ENCODE peak calls at places on chromosomes 5 and 9, in four cellular contexts. One of them, this sample, is unnamed.

GRCh38 chr5:63456279-63456678 is 506.0 kb downstream of the HTR1A start:
- DNase-seq in hepatocyte: no peak
- DNase-seq in GM13977: no peak
- DNase-seq in fibroblast of the aortic adventitia: no peak
- DNase-seq in this sample: no peak

GRCh38 chr9:83330207-83331196 is 207.7 kb downstream of the FRMD3 start:
- DNase-seq in hepatocyte: no peak
- DNase-seq in GM13977: no peak
- DNase-seq in fibroblast of the aortic adventitia: no peak
- DNase-seq in this sample: no peak

GRCh38 chr5:2740849-2741555 is 10.5 kb downstream of the IRX2 start:
- DNase-seq in hepatocyte: no peak
- DNase-seq in GM13977: no peak
- DNase-seq in fibroblast of the aortic adventitia: no peak
- DNase-seq in this sample: no peak

GRCh38 chr5:62576570-62577172 is 1.9 kb upstream of the LRRC70 start:
- DNase-seq in hepatocyte: no peak
- DNase-seq in GM13977: no peak
- DNase-seq in fibroblast of the aortic adventitia: no peak
- DNase-seq in this sample: no peak

GRCh38 chr9:127723450-127723849 is 7.6 kb downstream of the TTC16 start:
- DNase-seq in hepatocyte: no peak
- DNase-seq in GM13977: no peak
- DNase-seq in fibroblast of the aortic adventitia: peak
- DNase-seq in this sample: no peak

GRCh38 chr5:177457239-177458121 is 10.9 kb downstream of the PRR7 start:
- DNase-seq in hepatocyte: peak
- DNase-seq in GM13977: peak
- DNase-seq in fibroblast of the aortic adventitia: peak
- DNase-seq in this sample: peak

GRCh38 chr9:82410306-82410705 is 421.7 kb downstream of the SPATA31D1 start:
- DNase-seq in hepatocyte: peak
- DNase-seq in GM13977: no peak
- DNase-seq in fibroblast of the aortic adventitia: peak
- DNase-seq in this sample: peak

GRCh38 chr5:132204736-132205135 is 22.9 kb downstream of the P4HA2 start:
- DNase-seq in hepatocyte: no peak
- DNase-seq in GM13977: no peak
- DNase-seq in fibroblast of the aortic adventitia: no peak
- DNase-seq in this sample: no peak

GRCh38 chr5:148807845-148808244 is 18.6 kb upstream of the ADRB2 start:
- DNase-seq in hepatocyte: peak
- DNase-seq in GM13977: no peak
- DNase-seq in fibroblast of the aortic adventitia: no peak
- DNase-seq in this sample: no peak

DNA sequence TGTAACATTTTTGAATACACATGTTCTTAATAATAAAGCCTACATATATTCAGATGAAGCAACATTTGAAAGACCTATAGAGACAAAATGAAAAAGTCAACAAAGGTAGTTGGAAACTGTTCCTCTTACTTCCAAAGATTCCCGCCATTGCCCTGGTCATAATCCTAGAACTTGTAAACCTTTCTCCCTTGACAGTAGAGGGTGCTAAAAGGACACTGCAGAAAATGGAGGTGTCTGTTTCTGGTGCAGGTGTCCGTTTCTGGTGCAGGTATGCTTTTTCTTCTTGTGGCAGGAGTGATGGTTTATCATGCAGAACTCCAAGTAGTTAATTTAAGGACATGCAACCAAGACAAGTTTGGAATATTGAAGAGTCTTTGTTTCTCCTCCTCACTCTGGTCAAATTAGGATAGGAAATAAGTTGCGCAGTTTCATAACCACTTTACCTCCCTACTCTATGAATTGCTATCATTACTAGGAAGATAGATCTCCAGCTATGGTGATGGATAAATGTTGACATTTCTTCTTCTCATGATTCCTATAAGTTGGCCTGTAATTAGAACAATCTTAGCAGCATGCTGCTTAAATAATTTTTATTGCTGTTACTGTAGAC is 56.0 kb upstream of the FAM174A start:
- DNase-seq in hepatocyte: peak
- DNase-seq in GM13977: peak
- DNase-seq in fibroblast of the aortic adventitia: peak
- DNase-seq in this sample: peak
- TF ChIP-seq CTCF in hepatocyte: peak
- TF ChIP-seq CTCF in GM13977: peak
- TF ChIP-seq CTCF in fibroblast of the aortic adventitia: peak
- TF ChIP-seq CTCF in this sample: peak

GRCh38 chr5:60699549-60700346 is at the start of gene DEPDC1B:
- DNase-seq in hepatocyte: peak
- DNase-seq in GM13977: peak
- DNase-seq in fibroblast of the aortic adventitia: peak
- DNase-seq in this sample: peak
- TF ChIP-seq CTCF in hepatocyte: peak
- TF ChIP-seq CTCF in GM13977: peak
- TF ChIP-seq CTCF in fibroblast of the aortic adventitia: peak
- TF ChIP-seq CTCF in this sample: no peak

DNA sequence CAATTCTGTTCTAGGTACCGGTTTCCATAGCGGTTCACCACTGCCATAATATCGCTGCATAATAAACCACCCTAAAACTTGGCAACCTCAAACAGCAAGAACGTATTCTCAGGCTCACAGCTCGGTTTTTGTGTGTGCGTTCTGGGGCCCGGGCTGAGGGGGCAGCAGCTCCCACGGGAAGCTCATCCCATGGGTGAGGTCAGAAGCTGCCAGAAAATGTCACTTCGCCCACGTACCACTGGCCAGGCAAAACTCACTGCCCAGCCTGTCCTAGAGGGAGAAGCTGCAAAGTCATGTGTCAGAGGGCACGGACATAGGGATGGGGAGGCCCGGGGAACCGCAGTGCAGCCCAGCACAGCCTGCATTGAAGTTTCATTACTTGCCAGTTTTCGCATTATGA is 15.9 kb upstream of the ADAMTS2 start:
- DNase-seq in hepatocyte: no peak
- DNase-seq in GM13977: no peak
- DNase-seq in fibroblast of the aortic adventitia: no peak
- DNase-seq in this sample: no peak
- TF ChIP-seq CTCF in hepatocyte: no peak
- TF ChIP-seq CTCF in GM13977: no peak
- TF ChIP-seq CTCF in fibroblast of the aortic adventitia: no peak
- TF ChIP-seq CTCF in this sample: no peak

GRCh38 chr9:124475868-124476690 is 25.8 kb downstream of the ADGRD2 start:
- DNase-seq in hepatocyte: no peak
- DNase-seq in GM13977: no peak
- DNase-seq in fibroblast of the aortic adventitia: no peak
- DNase-seq in this sample: no peak

GRCh38 chr9:124474151-124474550 is 23.9 kb downstream of the ADGRD2 start:
- DNase-seq in hepatocyte: no peak
- DNase-seq in GM13977: no peak
- DNase-seq in fibroblast of the aortic adventitia: no peak
- DNase-seq in this sample: no peak

GRCh38 chr9:124477211-124478013 is 27.2 kb downstream of the ADGRD2 start:
- DNase-seq in hepatocyte: peak
- DNase-seq in GM13977: no peak
- DNase-seq in fibroblast of the aortic adventitia: no peak
- DNase-seq in this sample: no peak

GRCh38 chr9:124473310-124473709 is 23.1 kb downstream of the ADGRD2 start:
- DNase-seq in hepatocyte: no peak
- DNase-seq in GM13977: no peak
- DNase-seq in fibroblast of the aortic adventitia: peak
- DNase-seq in this sample: no peak

GRCh38 chr9:124475158-124475867 is 25.1 kb downstream of the ADGRD2 start:
- DNase-seq in hepatocyte: no peak
- DNase-seq in GM13977: no peak
- DNase-seq in fibroblast of the aortic adventitia: no peak
- DNase-seq in this sample: no peak
- TF ChIP-seq CTCF in hepatocyte: no peak
- TF ChIP-seq CTCF in GM13977: peak
- TF ChIP-seq CTCF in fibroblast of the aortic adventitia: no peak
- TF ChIP-seq CTCF in this sample: no peak

GRCh38 chr5:142770650-142771609 is 753 bp downstream of the ARHGAP26 start:
- DNase-seq in hepatocyte: peak
- DNase-seq in GM13977: peak
- DNase-seq in fibroblast of the aortic adventitia: peak
- DNase-seq in this sample: peak
- TF ChIP-seq CTCF in hepatocyte: peak
- TF ChIP-seq CTCF in GM13977: no peak
- TF ChIP-seq CTCF in fibroblast of the aortic adventitia: no peak
- TF ChIP-seq CTCF in this sample: no peak

DNA sequence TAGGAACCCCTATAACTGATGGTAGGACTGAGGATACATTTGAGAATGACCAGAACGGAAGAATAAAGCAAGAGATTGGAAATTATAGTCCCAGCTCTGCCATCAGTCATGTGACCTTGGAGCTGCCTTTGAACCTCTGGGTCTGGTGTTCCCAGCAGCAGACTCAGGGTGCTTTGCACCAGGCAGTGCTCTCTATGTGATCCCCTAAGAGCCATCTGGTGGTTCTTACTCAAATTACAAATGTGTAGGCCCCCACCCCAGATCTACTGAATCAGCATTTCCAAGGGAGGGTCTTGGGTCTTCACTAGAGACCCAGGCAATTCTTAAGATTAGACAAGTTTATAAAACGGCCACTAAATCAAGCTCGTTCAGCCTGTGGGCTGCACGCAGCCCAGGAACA is 40.2 kb upstream of the PRDM12 start:
- DNase-seq in hepatocyte: no peak
- DNase-seq in GM13977: no peak
- DNase-seq in fibroblast of the aortic adventitia: no peak
- DNase-seq in this sample: no peak
- TF ChIP-seq CTCF in hepatocyte: no peak
- TF ChIP-seq CTCF in GM13977: no peak
- TF ChIP-seq CTCF in fibroblast of the aortic adventitia: no peak
- TF ChIP-seq CTCF in this sample: no peak

GRCh38 chr5:110716247-110717245 is 9.9 kb downstream of the TMEM232 start:
- DNase-seq in hepatocyte: no peak
- DNase-seq in GM13977: no peak
- DNase-seq in fibroblast of the aortic adventitia: no peak
- DNase-seq in this sample: no peak
- TF ChIP-seq CTCF in hepatocyte: no peak
- TF ChIP-seq CTCF in GM13977: peak
- TF ChIP-seq CTCF in fibroblast of the aortic adventitia: no peak
- TF ChIP-seq CTCF in this sample: no peak

DNA sequence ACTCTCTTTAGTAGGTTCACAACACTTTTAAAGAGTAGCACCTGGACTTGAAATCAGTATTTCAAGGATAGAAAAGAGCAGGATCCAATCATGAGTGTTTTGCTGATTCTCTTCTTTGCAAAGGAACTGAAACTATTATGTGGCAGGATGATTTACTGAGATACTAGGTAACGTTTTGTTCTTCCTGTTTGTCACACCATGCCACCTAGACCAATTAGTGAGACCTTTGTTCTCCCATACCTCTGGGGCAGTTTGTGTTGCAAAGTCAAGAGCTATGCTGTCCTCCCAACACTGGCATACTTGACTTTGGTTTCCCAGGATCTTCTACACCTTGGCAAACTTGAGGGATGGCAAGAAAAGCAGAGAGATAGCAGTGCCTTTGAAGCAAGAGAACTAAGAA is 43.4 kb downstream of the PPP1R2B start:
- DNase-seq in hepatocyte: no peak
- DNase-seq in GM13977: no peak
- DNase-seq in fibroblast of the aortic adventitia: no peak
- DNase-seq in this sample: no peak
- TF ChIP-seq CTCF in hepatocyte: no peak
- TF ChIP-seq CTCF in GM13977: no peak
- TF ChIP-seq CTCF in fibroblast of the aortic adventitia: no peak
- TF ChIP-seq CTCF in this sample: no peak